ENCODE peak calls at places on chromosomes 11 and 22, in seven cellular contexts. N is HL-60, R is tibial nerve, G is pancreas, U is endodermal cell, K is right atrium auricular region, S is right lobe of liver. H is an unnamed sample. For H3K27me3, the result is how much of the 10 kb centered on the place peaks cover.

GRCh38 chr22:50274311-50274710 is 4.1 kb upstream of the MAPK11 start:
- DNase-seq in N (peak), R (no peak), G (no peak), U (peak), K (peak), S (peak), H (no peak)

GRCh38 chr22:46931414-46931813 is 169.0 kb downstream of the TBC1D22A start:
- DNase-seq in N (no peak), R (no peak), G (no peak), U (peak), K (peak), S (no peak), H (no peak)

GRCh38 chr11:119991669-119992068 is 146.2 kb downstream of the TRIM29 start:
- DNase-seq in N (no peak), R (no peak), G (no peak), U (no peak), K (no peak), S (no peak), H (no peak)

GRCh38 chr22:46783721-46784120 is 21.3 kb downstream of the TBC1D22A start:
- DNase-seq in N (no peak), R (no peak), G (no peak), U (no peak), K (no peak), S (no peak), H (no peak)

GRCh38 chr11:102421262-102421661 is 31.3 kb downstream of the TMEM123 start:
- DNase-seq in N (no peak), R (no peak), G (no peak), U (no peak), K (no peak), S (no peak), H (no peak)

GRCh38 chr11:104995001-104995408 is 26.6 kb upstream of the CASP4 start:
- DNase-seq in N (no peak), R (no peak), G (no peak), U (no peak), K (no peak), S (no peak), H (no peak)

GRCh38 chr11:2310073-2310785 is 8.4 kb downstream of the TSPAN32 start:
- DNase-seq in N (no peak), R (no peak), G (no peak), U (no peak), K (no peak), S (peak), H (no peak)

GRCh38 chr11:111299111-111300026 is 1.0 kb downstream of the POU2AF3 start:
- DNase-seq in N (no peak), R (peak), G (peak), U (peak), K (no peak), S (peak), H (no peak)

GRCh38 chr11:12121011-12121410 is 10.6 kb downstream of the MICAL2 start:
- DNase-seq in N (no peak), R (no peak), G (no peak), U (no peak), K (no peak), S (no peak), H (no peak)

GRCh38 chr11:46100670-46101069 is 20.6 kb downstream of the PHF21A start:
- DNase-seq in N (no peak), R (no peak), G (no peak), U (no peak), K (no peak), S (no peak), H (no peak)

GRCh38 chr22:19055801-19056200 is 66.4 kb downstream of the DGCR2 start:
- DNase-seq in N (no peak), R (no peak), G (no peak), U (no peak), K (no peak), S (no peak), H (no peak)

GRCh38 chr22:24503851-24504170 is 8.7 kb downstream of the UPB1 start:
- DNase-seq in N (no peak), R (no peak), G (no peak), U (no peak), K (no peak), S (no peak), H (no peak)

DNA sequence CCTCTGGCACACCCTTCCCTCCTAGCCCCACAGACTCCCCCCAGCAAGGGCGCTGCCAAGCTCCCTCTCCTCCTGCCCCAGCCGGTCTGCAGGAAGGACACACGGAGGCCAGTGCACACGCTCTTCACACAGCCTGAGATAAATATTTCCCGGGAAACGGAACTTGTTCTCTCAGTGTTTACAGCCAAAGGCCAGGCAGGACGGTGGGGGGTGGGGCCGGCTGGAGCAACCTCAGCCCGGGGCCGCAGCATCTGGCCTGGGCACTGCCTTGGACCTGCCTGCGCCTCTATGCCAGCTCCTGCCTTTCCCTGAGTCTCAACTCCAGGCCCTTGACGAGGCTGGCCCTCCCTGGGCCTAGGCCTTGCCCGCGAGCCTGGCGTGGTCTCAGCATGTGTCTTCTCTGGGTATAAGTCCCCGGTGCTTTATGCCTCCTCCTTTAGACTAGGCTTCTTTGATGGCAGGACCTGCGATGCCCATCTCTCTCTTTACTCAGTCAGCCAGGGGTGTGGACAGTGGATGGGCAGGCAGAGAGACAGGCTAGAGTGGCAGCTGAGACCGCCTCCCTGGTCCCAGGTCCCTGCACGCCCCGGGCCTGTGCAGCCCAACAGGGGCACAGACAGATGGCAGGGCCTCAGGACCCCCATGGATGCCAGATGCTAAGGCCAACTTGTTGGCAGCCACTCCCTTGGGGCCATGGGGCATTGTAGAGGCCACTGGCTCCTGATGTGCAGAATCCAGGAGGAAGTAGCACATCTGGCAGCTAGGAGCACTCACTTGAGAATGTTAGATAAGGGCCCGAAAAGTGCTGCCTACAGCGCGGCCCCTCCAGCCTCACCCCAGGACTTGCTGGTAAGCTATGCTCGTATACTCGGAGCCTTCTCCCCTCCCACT is 48.2 kb downstream of the PDE2A start:
- DNase-seq in N (no peak), R (peak), G (peak), U (no peak), K (no peak), S (peak), H (no peak)
- H3K27ac ChIP-seq in N (no peak), R (peak), G (peak), U (no peak), K (peak), S (peak), H (no peak)

GRCh38 chr11:72673943-72674828 is at the start of gene PDE2A:
- DNase-seq in N (no peak), R (no peak), G (no peak), U (peak), K (no peak), S (no peak), H (no peak)
- H3K27me3 ChIP-seq in N (half or more), R (half or more), G (under half), U (under half), K (under half), S (under half), H (under half)

GRCh38 chr22:28023036-28023435 is 104.0 kb upstream of the PITPNB start:
- DNase-seq in N (no peak), R (no peak), G (no peak), U (no peak), K (peak), S (no peak), H (no peak)

GRCh38 chr22:28025866-28026575 is 107.0 kb upstream of the PITPNB start:
- DNase-seq in N (no peak), R (no peak), G (no peak), U (no peak), K (peak), S (no peak), H (no peak)

GRCh38 chr22:28025333-28025732 is 106.3 kb upstream of the PITPNB start:
- DNase-seq in N (no peak), R (no peak), G (no peak), U (no peak), K (peak), S (no peak), H (no peak)

GRCh38 chr22:28023774-28024173 is 104.7 kb upstream of the PITPNB start:
- DNase-seq in N (no peak), R (no peak), G (no peak), U (no peak), K (peak), S (no peak), H (no peak)

DNA sequence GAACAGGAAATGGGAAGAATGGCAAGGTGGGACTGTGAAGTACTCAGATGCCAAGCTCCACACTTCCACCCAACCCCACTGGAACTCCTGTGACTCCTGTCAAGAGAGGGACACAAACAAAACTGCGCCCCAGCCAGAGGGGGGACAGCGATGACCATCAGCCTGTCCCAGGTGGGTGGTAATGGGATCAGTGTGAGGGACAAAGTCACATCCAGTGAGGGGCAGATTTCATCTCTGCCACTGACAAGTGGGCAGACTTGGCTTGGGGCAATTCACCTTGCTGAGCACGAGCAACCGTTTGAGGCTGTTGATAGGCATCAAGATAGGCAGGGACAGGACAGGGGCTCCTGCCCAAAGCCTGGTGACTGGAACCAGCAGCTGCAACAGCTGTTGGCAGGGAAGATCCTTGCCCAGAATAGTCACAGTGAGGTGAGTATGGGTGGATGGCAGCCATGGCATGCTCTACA is 105.4 kb upstream of the PITPNB start:
- DNase-seq in N (no peak), R (no peak), G (no peak), U (no peak), K (peak), S (no peak), H (no peak)
- TF ChIP-seq CTCF in N (no peak), R (no peak), G (no peak), U (no peak), K (no peak), S (no peak), H (no peak)

DNA sequence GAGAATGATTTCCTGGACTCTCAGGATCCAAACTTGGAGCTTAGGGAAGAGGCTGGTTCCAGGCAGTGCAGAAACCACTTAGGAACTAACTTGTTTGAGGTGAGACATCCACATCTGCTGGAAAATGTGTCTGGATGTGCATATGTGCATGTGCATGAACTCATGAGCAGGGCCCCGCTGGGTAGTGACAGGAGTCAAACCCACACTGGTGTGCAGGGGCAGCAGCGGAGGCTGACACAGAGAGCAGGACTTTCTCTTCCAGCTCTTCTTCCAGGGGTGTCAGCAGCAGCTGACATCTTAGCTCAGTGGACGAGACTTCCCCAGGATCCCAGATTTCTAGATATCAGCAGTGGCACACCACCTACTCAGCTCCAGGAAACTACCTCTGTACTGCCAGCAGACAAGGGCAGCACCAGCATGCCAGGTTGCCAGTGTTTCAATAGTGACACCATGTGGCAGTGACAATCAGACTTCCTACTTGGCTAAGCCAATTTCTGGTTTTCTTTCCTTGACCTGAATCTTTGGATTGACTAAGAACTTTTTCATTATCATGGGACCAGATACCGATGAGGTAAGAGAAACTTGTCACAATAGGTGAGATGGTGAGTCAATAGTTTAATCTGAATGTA is 227.5 kb upstream of the ZC3H12C start:
- DNase-seq in N (no peak), R (no peak), G (peak), U (peak), K (no peak), S (no peak), H (no peak)
- H3K27ac ChIP-seq in N (no peak), R (no peak), G (no peak), U (no peak), K (no peak), S (no peak), H (no peak)

H was measured in CD8-positive, alpha-beta T cell.